ENCODE peak calls at places on chromosome 4, in eight cellular contexts. Y, Z, F, P, M, A, V and W are unnamed samples.

GRCh38 chr4:185566972-185567749 is 31.9 kb upstream of the PDLIM3 start:
- DNase-seq in Z (no peak), V (no peak), F (peak; percentile 87), Y (no peak), A (no peak), M (peak; percentile 76), P (peak; percentile 8), W (no peak)

GRCh38 chr4:158827475-158828085 is 58.8 kb downstream of the FNIP2 start:
- DNase-seq in Z (no peak), V (no peak), F (no peak), M (no peak), A (no peak), P (no peak), Y (no peak), W (no peak)

GRCh38 chr4:177125656-177126055 is 184.0 kb upstream of the NEIL3 start:
- DNase-seq in A (no peak), P (no peak), F (peak; percentile 17), M (no peak), Z (no peak), Y (no peak), V (no peak), W (no peak)

GRCh38 chr4:77153016-77153415 is 4.0 kb upstream of the CCNG2 start:
- DNase-seq in F (no peak), A (no peak), P (no peak), M (no peak), V (no peak), Z (no peak), Y (no peak), W (no peak)

GRCh38 chr4:148076964-148077363 is 345.1 kb downstream of the ARHGAP10 start:
- DNase-seq in A (no peak), P (peak; percentile 17), Z (no peak), F (peak; percentile 49), Y (no peak), M (no peak), V (no peak), W (peak; percentile 20)

GRCh38 chr4:10090467-10091250 is 25.9 kb downstream of the WDR1 start:
- DNase-seq in P (no peak), Y (no peak), M (no peak), A (no peak), V (no peak), F (no peak), Z (no peak), W (no peak)

GRCh38 chr4:158912390-158913175 is 143.8 kb downstream of the FNIP2 start:
- DNase-seq in V (no peak), Z (no peak), A (no peak), Y (no peak), P (no peak), F (peak; percentile 54), M (peak; percentile 48), W (no peak)

GRCh38 chr4:25769251-25769650 is 93.5 kb downstream of the SEL1L3 start:
- DNase-seq in Z (no peak), Y (no peak), V (no peak), F (peak; percentile 33), P (no peak), M (peak; percentile 35), A (no peak), W (no peak)

GRCh38 chr4:36013206-36013605 is 231.1 kb downstream of the ARAP2 start:
- DNase-seq in A (no peak), F (peak; percentile 61), V (no peak), M (no peak), Y (no peak), Z (no peak), P (no peak), W (no peak)